ENCODE peak calls at places on chromosomes 2 and 18, in ten cellular contexts. One of them, this sample, is unnamed.

GRCh38 chr18:50312296-50313030 is 25.0 kb upstream of the CXXC1 start:
- DNase-seq in pancreas: no peak
- DNase-seq in astrocyte of the spinal cord: no peak
- DNase-seq in H1: no peak
- DNase-seq in choroid plexus epithelial cell: no peak
- DNase-seq in Panc1: no peak
- DNase-seq in sigmoid colon: no peak
- DNase-seq in upper lobe of right lung: no peak
- DNase-seq in AG04450: no peak
- DNase-seq in heart right ventricle: no peak
- DNase-seq in this sample: no peak

GRCh38 chr2:38661306-38661705 is 4.6 kb upstream of the GALM start:
- DNase-seq in upper lobe of right lung: no peak
- DNase-seq in H1: no peak
- DNase-seq in pancreas: no peak
- DNase-seq in Panc1: no peak
- DNase-seq in choroid plexus epithelial cell: peak; percentile 33
- DNase-seq in AG04450: no peak
- DNase-seq in heart right ventricle: no peak
- DNase-seq in sigmoid colon: no peak
- DNase-seq in astrocyte of the spinal cord: no peak
- DNase-seq in this sample: no peak

GRCh38 chr2:182186132-182186735 is 200.6 kb downstream of the PPP1R1C start:
- DNase-seq in Panc1: peak; percentile 17
- DNase-seq in AG04450: no peak
- DNase-seq in sigmoid colon: no peak
- DNase-seq in choroid plexus epithelial cell: peak; percentile 59
- DNase-seq in H1: no peak
- DNase-seq in heart right ventricle: no peak
- DNase-seq in pancreas: no peak
- DNase-seq in astrocyte of the spinal cord: peak; percentile 63
- DNase-seq in upper lobe of right lung: no peak
- DNase-seq in this sample: no peak

GRCh38 chr2:205762883-205763282 is 80.6 kb downstream of the NRP2 start:
- DNase-seq in upper lobe of right lung: no peak
- DNase-seq in AG04450: no peak
- DNase-seq in heart right ventricle: no peak
- DNase-seq in Panc1: no peak
- DNase-seq in pancreas: no peak
- DNase-seq in sigmoid colon: no peak
- DNase-seq in choroid plexus epithelial cell: no peak
- DNase-seq in H1: no peak
- DNase-seq in astrocyte of the spinal cord: no peak
- DNase-seq in this sample: no peak

GRCh38 chr2:142786922-142787702 is 90.4 kb upstream of the KYNU start:
- DNase-seq in Panc1: no peak
- DNase-seq in AG04450: no peak
- DNase-seq in upper lobe of right lung: no peak
- DNase-seq in pancreas: no peak
- DNase-seq in choroid plexus epithelial cell: no peak
- DNase-seq in heart right ventricle: no peak
- DNase-seq in sigmoid colon: no peak
- DNase-seq in astrocyte of the spinal cord: no peak
- DNase-seq in H1: no peak
- DNase-seq in this sample: no peak

GRCh38 chr2:39241588-39241987 is 2.2 kb downstream of the CDKL4 start:
- DNase-seq in heart right ventricle: no peak
- DNase-seq in Panc1: no peak
- DNase-seq in sigmoid colon: no peak
- DNase-seq in pancreas: no peak
- DNase-seq in upper lobe of right lung: no peak
- DNase-seq in choroid plexus epithelial cell: no peak
- DNase-seq in astrocyte of the spinal cord: no peak
- DNase-seq in AG04450: no peak
- DNase-seq in H1: no peak
- DNase-seq in this sample: no peak

GRCh38 chr18:69031571-69032451 is 233.9 kb downstream of the CCDC102B start:
- DNase-seq in heart right ventricle: no peak
- DNase-seq in upper lobe of right lung: no peak
- DNase-seq in astrocyte of the spinal cord: no peak
- DNase-seq in H1: no peak
- DNase-seq in pancreas: no peak
- DNase-seq in Panc1: no peak
- DNase-seq in AG04450: no peak
- DNase-seq in sigmoid colon: no peak
- DNase-seq in choroid plexus epithelial cell: no peak
- DNase-seq in this sample: no peak

GRCh38 chr2:160347269-160347863 is 146.2 kb downstream of the RBMS1 start:
- DNase-seq in sigmoid colon: no peak
- DNase-seq in choroid plexus epithelial cell: peak; percentile 80
- DNase-seq in Panc1: no peak
- DNase-seq in pancreas: no peak
- DNase-seq in heart right ventricle: no peak
- DNase-seq in upper lobe of right lung: no peak
- DNase-seq in astrocyte of the spinal cord: no peak
- DNase-seq in H1: no peak
- DNase-seq in AG04450: no peak
- DNase-seq in this sample: no peak

GRCh38 chr2:222862068-222862914 is 1.5 kb downstream of the ACSL3 start:
- DNase-seq in upper lobe of right lung: no peak
- DNase-seq in Panc1: no peak
- DNase-seq in heart right ventricle: peak; percentile 19
- DNase-seq in choroid plexus epithelial cell: peak; percentile 78
- DNase-seq in pancreas: no peak
- DNase-seq in AG04450: no peak
- DNase-seq in sigmoid colon: no peak
- DNase-seq in H1: no peak
- DNase-seq in astrocyte of the spinal cord: peak; percentile 61
- DNase-seq in this sample: no peak

GRCh38 chr2:122960727-122961641 is 1064.1 kb upstream of the CNTNAP5 start:
- DNase-seq in heart right ventricle: peak; percentile 8
- DNase-seq in choroid plexus epithelial cell: peak; percentile 65
- DNase-seq in AG04450: no peak
- DNase-seq in H1: no peak
- DNase-seq in upper lobe of right lung: no peak
- DNase-seq in Panc1: peak; percentile 90
- DNase-seq in sigmoid colon: no peak
- DNase-seq in pancreas: no peak
- DNase-seq in astrocyte of the spinal cord: peak; percentile 72
- DNase-seq in this sample: no peak

GRCh38 chr2:106339608-106340007 is 128.6 kb downstream of the RGPD3 start:
- DNase-seq in astrocyte of the spinal cord: no peak
- DNase-seq in pancreas: no peak
- DNase-seq in choroid plexus epithelial cell: no peak
- DNase-seq in H1: no peak
- DNase-seq in sigmoid colon: no peak
- DNase-seq in AG04450: no peak
- DNase-seq in heart right ventricle: no peak
- DNase-seq in upper lobe of right lung: no peak
- DNase-seq in Panc1: no peak
- DNase-seq in this sample: no peak

GRCh38 chr18:9631814-9632496 is 17.6 kb upstream of the PPP4R1 start:
- DNase-seq in astrocyte of the spinal cord: peak; percentile 89
- DNase-seq in H1: no peak
- DNase-seq in upper lobe of right lung: no peak
- DNase-seq in heart right ventricle: no peak
- DNase-seq in Panc1: peak; percentile 64
- DNase-seq in pancreas: no peak
- DNase-seq in AG04450: peak; percentile 67
- DNase-seq in sigmoid colon: no peak
- DNase-seq in choroid plexus epithelial cell: peak; percentile 88
- DNase-seq in this sample: no peak

GRCh38 chr2:28681216-28681981 is 70.2 kb upstream of the PPP1CB start:
- DNase-seq in heart right ventricle: no peak
- DNase-seq in AG04450: no peak
- DNase-seq in Panc1: no peak
- DNase-seq in H1: no peak
- DNase-seq in sigmoid colon: no peak
- DNase-seq in pancreas: no peak
- DNase-seq in upper lobe of right lung: no peak
- DNase-seq in choroid plexus epithelial cell: peak; percentile 84
- DNase-seq in astrocyte of the spinal cord: peak; percentile 70
- DNase-seq in this sample: no peak

GRCh38 chr2:236974752-236975151 is 110.9 kb upstream of the COPS8 start:
- DNase-seq in pancreas: no peak
- DNase-seq in sigmoid colon: no peak
- DNase-seq in H1: no peak
- DNase-seq in heart right ventricle: no peak
- DNase-seq in choroid plexus epithelial cell: no peak
- DNase-seq in AG04450: no peak
- DNase-seq in upper lobe of right lung: no peak
- DNase-seq in Panc1: no peak
- DNase-seq in astrocyte of the spinal cord: no peak
- DNase-seq in this sample: peak; percentile 52

GRCh38 chr2:134736167-134736885 is 17.5 kb upstream of the TMEM163 start:
- DNase-seq in pancreas: no peak
- DNase-seq in H1: no peak
- DNase-seq in heart right ventricle: no peak
- DNase-seq in sigmoid colon: no peak
- DNase-seq in choroid plexus epithelial cell: peak; percentile 76
- DNase-seq in upper lobe of right lung: no peak
- DNase-seq in astrocyte of the spinal cord: peak; percentile 58
- DNase-seq in AG04450: no peak
- DNase-seq in Panc1: no peak
- DNase-seq in this sample: no peak

GRCh38 chr2:238821391-238821790 is 26.5 kb upstream of the TWIST2 start:
- DNase-seq in pancreas: no peak
- DNase-seq in Panc1: no peak
- DNase-seq in choroid plexus epithelial cell: peak; percentile 28
- DNase-seq in H1: no peak
- DNase-seq in sigmoid colon: no peak
- DNase-seq in heart right ventricle: no peak
- DNase-seq in astrocyte of the spinal cord: no peak
- DNase-seq in upper lobe of right lung: no peak
- DNase-seq in AG04450: peak; percentile 2
- DNase-seq in this sample: no peak

GRCh38 chr2:240704651-240705050 is 13.0 kb downstream of the AQP12A start:
- DNase-seq in AG04450: no peak
- DNase-seq in H1: no peak
- DNase-seq in choroid plexus epithelial cell: no peak
- DNase-seq in astrocyte of the spinal cord: no peak
- DNase-seq in heart right ventricle: no peak
- DNase-seq in Panc1: no peak
- DNase-seq in pancreas: peak; percentile 35
- DNase-seq in upper lobe of right lung: no peak
- DNase-seq in sigmoid colon: no peak
- DNase-seq in this sample: no peak

GRCh38 chr2:216111122-216111521 is 2.0 kb downstream of the XRCC5 start:
- DNase-seq in upper lobe of right lung: no peak
- DNase-seq in heart right ventricle: no peak
- DNase-seq in choroid plexus epithelial cell: no peak
- DNase-seq in sigmoid colon: no peak
- DNase-seq in astrocyte of the spinal cord: no peak
- DNase-seq in AG04450: no peak
- DNase-seq in Panc1: no peak
- DNase-seq in H1: no peak
- DNase-seq in pancreas: no peak
- DNase-seq in this sample: no peak
- H3K4me3 ChIP-seq in upper lobe of right lung: no peak overlapping the region
- H3K4me3 ChIP-seq in heart right ventricle: no peak overlapping the region
- H3K4me3 ChIP-seq in choroid plexus epithelial cell: no peak overlapping the region
- H3K4me3 ChIP-seq in sigmoid colon: no peak overlapping the region
- H3K4me3 ChIP-seq in astrocyte of the spinal cord: no peak overlapping the region
- H3K4me3 ChIP-seq in AG04450: no peak overlapping the region
- H3K4me3 ChIP-seq in Panc1: no peak overlapping the region
- H3K4me3 ChIP-seq in H1: no peak overlapping the region
- H3K4me3 ChIP-seq in pancreas: no peak overlapping the region
- H3K4me3 ChIP-seq in this sample: no peak overlapping the region

DNA sequence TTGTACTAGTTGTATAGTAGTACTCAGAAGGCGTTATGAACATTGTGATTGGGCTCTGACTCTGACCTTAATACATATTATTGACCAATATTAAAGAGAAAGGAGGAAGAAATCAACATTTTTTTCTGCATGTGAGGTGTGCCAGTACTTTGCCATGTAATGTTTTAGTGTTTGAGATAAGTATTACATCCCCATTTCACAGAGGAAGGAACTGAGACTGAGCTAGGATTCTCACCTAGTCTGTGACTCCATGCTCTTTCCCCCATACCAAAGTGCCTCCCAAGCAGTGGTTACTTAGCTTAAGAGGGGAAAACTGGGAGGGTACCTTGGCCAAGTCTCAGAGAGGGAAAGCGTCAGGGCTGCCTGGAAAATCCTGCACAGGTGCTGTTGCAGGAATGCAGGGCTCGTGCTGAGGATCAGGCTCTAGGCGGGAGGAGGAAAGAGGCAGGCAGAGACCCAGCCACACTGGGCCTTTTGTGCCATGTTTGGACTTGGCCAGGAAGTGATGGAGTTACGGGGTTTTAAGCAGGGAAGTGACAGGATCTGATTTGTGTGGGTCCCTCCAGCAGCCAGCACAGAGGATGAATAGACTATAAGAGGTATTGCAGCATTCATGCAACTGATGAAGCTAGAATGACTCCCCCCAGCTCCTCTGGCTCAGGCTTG is 1.7 kb downstream of the PNKD start:
- DNase-seq in sigmoid colon: no peak
- DNase-seq in astrocyte of the spinal cord: no peak
- DNase-seq in H1: no peak
- DNase-seq in Panc1: no peak
- DNase-seq in heart right ventricle: no peak
- DNase-seq in pancreas: no peak
- DNase-seq in AG04450: no peak
- DNase-seq in choroid plexus epithelial cell: no peak
- DNase-seq in upper lobe of right lung: no peak
- DNase-seq in this sample: no peak
- H3K4me3 ChIP-seq in sigmoid colon: peak overlapping the region; percentile 84
- H3K4me3 ChIP-seq in astrocyte of the spinal cord: no peak overlapping the region
- H3K4me3 ChIP-seq in H1: no peak overlapping the region
- H3K4me3 ChIP-seq in Panc1: peak overlapping the region; percentile 86
- H3K4me3 ChIP-seq in heart right ventricle: no peak overlapping the region
- H3K4me3 ChIP-seq in pancreas: no peak overlapping the region
- H3K4me3 ChIP-seq in AG04450: no peak overlapping the region
- H3K4me3 ChIP-seq in choroid plexus epithelial cell: no peak overlapping the region
- H3K4me3 ChIP-seq in upper lobe of right lung: no peak overlapping the region
- H3K4me3 ChIP-seq in this sample: peak overlapping the region; percentile 85

GRCh38 chr18:46335551-46336059 is 231.4 kb downstream of the HAUS1 start:
- DNase-seq in upper lobe of right lung: peak; percentile 23
- DNase-seq in sigmoid colon: peak; percentile 58
- DNase-seq in H1: peak; percentile 62
- DNase-seq in pancreas: no peak
- DNase-seq in choroid plexus epithelial cell: peak; percentile 36
- DNase-seq in astrocyte of the spinal cord: no peak
- DNase-seq in Panc1: no peak
- DNase-seq in AG04450: no peak
- DNase-seq in heart right ventricle: no peak
- DNase-seq in this sample: no peak
- H3K4me3 ChIP-seq in upper lobe of right lung: peak overlapping the region; percentile 49
- H3K4me3 ChIP-seq in sigmoid colon: peak overlapping the region; percentile 56
- H3K4me3 ChIP-seq in H1: peak overlapping the region; percentile 71
- H3K4me3 ChIP-seq in pancreas: no peak overlapping the region
- H3K4me3 ChIP-seq in choroid plexus epithelial cell: peak overlapping the region; percentile 52
- H3K4me3 ChIP-seq in astrocyte of the spinal cord: no peak overlapping the region
- H3K4me3 ChIP-seq in Panc1: no peak overlapping the region
- H3K4me3 ChIP-seq in AG04450: no peak overlapping the region
- H3K4me3 ChIP-seq in heart right ventricle: no peak overlapping the region
- H3K4me3 ChIP-seq in this sample: no peak overlapping the region

DNA sequence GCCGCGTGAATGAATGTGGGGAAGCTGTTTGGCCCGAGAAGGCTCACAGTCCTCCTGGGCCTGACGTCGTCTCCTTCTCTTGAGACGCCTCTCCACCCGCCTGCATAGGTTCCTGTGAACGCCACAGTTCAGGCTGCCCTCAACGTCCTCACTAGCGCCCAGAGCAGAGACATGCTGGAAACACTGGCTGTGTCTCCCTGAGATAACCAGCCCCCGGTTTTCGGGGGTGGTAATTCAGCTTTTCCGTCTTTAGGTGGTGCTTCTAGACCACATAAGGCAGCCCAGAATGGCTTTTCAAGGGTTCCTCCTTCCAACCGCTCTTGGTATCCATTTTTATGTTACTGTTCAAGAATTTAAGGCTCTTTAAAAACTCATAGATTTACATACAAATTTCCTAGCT is 110.4 kb upstream of the PXDN start:
- DNase-seq in heart right ventricle: peak; percentile 22
- DNase-seq in pancreas: no peak
- DNase-seq in choroid plexus epithelial cell: peak; percentile 90
- DNase-seq in astrocyte of the spinal cord: peak; percentile 79
- DNase-seq in upper lobe of right lung: no peak
- DNase-seq in AG04450: no peak
- DNase-seq in Panc1: peak; percentile 4
- DNase-seq in H1: peak; percentile 75
- DNase-seq in sigmoid colon: no peak
- DNase-seq in this sample: no peak
- H3K4me3 ChIP-seq in heart right ventricle: no peak overlapping the region
- H3K4me3 ChIP-seq in pancreas: no peak overlapping the region
- H3K4me3 ChIP-seq in choroid plexus epithelial cell: peak overlapping the region; percentile 57
- H3K4me3 ChIP-seq in astrocyte of the spinal cord: peak overlapping the region; percentile 24
- H3K4me3 ChIP-seq in upper lobe of right lung: no peak overlapping the region
- H3K4me3 ChIP-seq in AG04450: no peak overlapping the region
- H3K4me3 ChIP-seq in Panc1: no peak overlapping the region
- H3K4me3 ChIP-seq in H1: peak overlapping the region; percentile 26
- H3K4me3 ChIP-seq in sigmoid colon: no peak overlapping the region
- H3K4me3 ChIP-seq in this sample: no peak overlapping the region